ENCODE peak calls at places on chromosome 20, in eight cellular contexts. L is C1 segment of cervical spinal cord, S is NCI-H1092, B is omental fat pad, P is lower leg skin, D is Kasumi-1, T is H4, I is MCF 10A. R is an unnamed sample.

GRCh38 chr20:54133434-54134427 is 40.1 kb downstream of the CYP24A1 start:
- DNase-seq in L (peak), S (no peak), B (no peak), P (no peak), D (no peak), T (peak), I (peak), R (no peak)

GRCh38 chr20:16241911-16242310 is 331.3 kb downstream of the KIF16B start:
- DNase-seq in L (no peak), S (no peak), B (no peak), P (no peak), D (peak), T (peak), I (peak), R (no peak)

GRCh38 chr20:11844691-11845090 is 73.0 kb upstream of the BTBD3 start:
- DNase-seq in L (no peak), S (no peak), B (no peak), P (no peak), D (no peak), T (no peak), I (no peak), R (no peak)

GRCh38 chr20:35539756-35540212 is 2.1 kb upstream of the ERGIC3 start:
- DNase-seq in L (no peak), S (peak), B (no peak), P (no peak), D (no peak), T (no peak), I (no peak), R (no peak)

GRCh38 chr20:45427236-45428149 is 11.6 kb downstream of the PIGT start:
- DNase-seq in L (no peak), S (no peak), B (no peak), P (no peak), D (no peak), T (no peak), I (no peak), R (no peak)

GRCh38 chr20:22289442-22289841 is 294.9 kb downstream of the FOXA2 start:
- DNase-seq in L (no peak), S (no peak), B (no peak), P (no peak), D (no peak), T (no peak), I (no peak), R (no peak)

GRCh38 chr20:45416917-45417316 is 976 bp downstream of the PIGT start:
- DNase-seq in L (no peak), S (no peak), B (no peak), P (no peak), D (no peak), T (no peak), I (no peak), R (no peak)

GRCh38 chr20:7741866-7742265 is 198.4 kb downstream of the HAO1 start:
- DNase-seq in L (no peak), S (no peak), B (no peak), P (no peak), D (no peak), T (no peak), I (no peak), R (no peak)

GRCh38 chr20:34096699-34097420 is 15.2 kb downstream of the EIF2S2 start:
- DNase-seq in L (no peak), S (no peak), B (no peak), P (no peak), D (no peak), T (no peak), I (no peak), R (no peak)

GRCh38 chr20:35049776-35050352 is 42.7 kb downstream of the TRPC4AP start:
- DNase-seq in L (no peak), S (no peak), B (no peak), P (no peak), D (no peak), T (no peak), I (no peak), R (no peak)

GRCh38 chr20:52096117-52096516 is 95.5 kb downstream of the ZFP64 start:
- DNase-seq in L (no peak), S (no peak), B (no peak), P (no peak), D (no peak), T (no peak), I (no peak), R (peak)

GRCh38 chr20:62201173-62202082 is 18.6 kb downstream of the MTG2 start:
- DNase-seq in L (no peak), S (peak), B (no peak), P (no peak), D (peak), T (no peak), I (no peak), R (peak)

GRCh38 chr20:63754008-63754407 is 14.4 kb downstream of the SLC2A4RG start:
- DNase-seq in L (no peak), S (no peak), B (no peak), P (no peak), D (no peak), T (no peak), I (no peak), R (no peak)

GRCh38 chr20:35849726-35850125 is 77.9 kb downstream of the PHF20 start:
- DNase-seq in L (no peak), S (no peak), B (no peak), P (no peak), D (no peak), T (no peak), I (no peak), R (no peak)

GRCh38 chr20:30594112-30594511 is 663.4 kb upstream of the DEFB115 start:
- DNase-seq in L (no peak), S (no peak), B (no peak), P (no peak), D (no peak), T (no peak), I (no peak), R (no peak)

GRCh38 chr20:50870572-50871161 is 60.6 kb downstream of the ADNP start:
- DNase-seq in L (no peak), S (no peak), B (no peak), P (no peak), D (no peak), T (no peak), I (no peak), R (no peak)

GRCh38 chr20:38726849-38727601 is 2.7 kb downstream of the SLC32A1 start:
- DNase-seq in L (no peak), S (no peak), B (no peak), P (no peak), D (no peak), T (no peak), I (no peak), R (no peak)

GRCh38 chr20:12924126-12924525 is 84.6 kb upstream of the SPTLC3 start:
- DNase-seq in L (no peak), S (no peak), B (no peak), P (no peak), D (no peak), T (no peak), I (no peak), R (no peak)

GRCh38 chr20:62688855-62689460 is 19.7 kb upstream of the NTSR1 start:
- DNase-seq in L (no peak), S (no peak), B (no peak), P (no peak), D (peak), T (no peak), I (no peak), R (no peak)

GRCh38 chr20:3766381-3766780 is 1.2 kb downstream of the ADISSP start:
- DNase-seq in L (no peak), S (no peak), B (no peak), P (no peak), D (no peak), T (no peak), I (no peak), R (peak)

GRCh38 chr20:24766826-24767622 is 182.0 kb upstream of the CST7 start:
- DNase-seq in L (no peak), S (no peak), B (no peak), P (peak), D (no peak), T (no peak), I (no peak), R (peak)

GRCh38 chr20:10922941-10923340 is 249.1 kb upstream of the JAG1 start:
- DNase-seq in L (no peak), S (no peak), B (no peak), P (no peak), D (no peak), T (peak), I (peak), R (no peak)

GRCh38 chr20:21361266-21361665 is 36.1 kb downstream of the NKX2-4 start:
- DNase-seq in L (no peak), S (no peak), B (no peak), P (no peak), D (peak), T (peak), I (peak), R (no peak)

GRCh38 chr20:32019156-32019510 is 8.9 kb downstream of the CCM2L start:
- DNase-seq in L (no peak), S (no peak), B (no peak), P (no peak), D (no peak), T (peak), I (no peak), R (no peak)

GRCh38 chr20:58475466-58475865 is 39.7 kb downstream of the APCDD1L start:
- DNase-seq in L (no peak), S (no peak), B (no peak), P (peak), D (no peak), T (no peak), I (no peak), R (no peak)

GRCh38 chr20:11814276-11814675 is 103.4 kb upstream of the BTBD3 start:
- DNase-seq in L (no peak), S (no peak), B (no peak), P (no peak), D (no peak), T (no peak), I (no peak), R (no peak)

GRCh38 chr20:44364068-44364467 is 8.6 kb downstream of the HNF4A start:
- DNase-seq in L (no peak), S (no peak), B (no peak), P (no peak), D (no peak), T (no peak), I (no peak), R (no peak)

GRCh38 chr20:51425347-51426106 is 117.0 kb downstream of the NFATC2 start:
- DNase-seq in L (no peak), S (no peak), B (no peak), P (no peak), D (no peak), T (no peak), I (no peak), R (no peak)

GRCh38 chr20:25336561-25337422 is 53.8 kb downstream of the ABHD12 start:
- DNase-seq in L (peak), S (no peak), B (no peak), P (no peak), D (peak), T (no peak), I (peak), R (no peak)